ENCODE peak calls at places on chromosome 14, in ten cellular contexts. T is heart left ventricle, V is fibroblast of lung, E is psoas muscle, F is AG04449, H is endothelial cell of umbilical vein, P is transverse colon, S is BE2C, O is heart right ventricle, L is choroid plexus epithelial cell. B is an unnamed sample.
A peak's percentile ranks its signal among the peaks of the same experiment; 100 is the strongest.

GRCh38 chr14:105913221-105913620 is 386.8 kb downstream of the TMEM121 start:
- DNase-seq in T (no peak), V (no peak), E (peak; percentile 2), F (no peak), H (no peak), P (no peak), S (no peak), O (no peak), L (no peak), B (no peak)

GRCh38 chr14:71647086-71647784 is 285.0 kb upstream of the RGS6 start:
- DNase-seq in T (no peak), V (no peak), E (no peak), F (no peak), H (no peak), P (peak; percentile 35), S (no peak), O (no peak), L (no peak), B (no peak)

GRCh38 chr14:101937926-101938767 is 26.2 kb upstream of the DYNC1H1 start:
- DNase-seq in T (no peak), V (no peak), E (no peak), F (no peak), H (no peak), P (no peak), S (no peak), O (no peak), L (no peak), B (no peak)

GRCh38 chr14:29390046-29390841 is 537.4 kb downstream of the PRKD1 start:
- DNase-seq in T (no peak), V (peak; percentile 18), E (peak; percentile 4), F (no peak), H (no peak), P (no peak), S (no peak), O (no peak), L (peak; percentile 23), B (no peak)

GRCh38 chr14:65366802-65367570 is 45.5 kb upstream of the FUT8 start:
- DNase-seq in T (no peak), V (no peak), E (no peak), F (no peak), H (no peak), P (no peak), S (no peak), O (no peak), L (no peak), B (no peak)

GRCh38 chr14:71620401-71620800 is 311.8 kb upstream of the RGS6 start:
- DNase-seq in T (no peak), V (peak; percentile 73), E (no peak), F (no peak), H (peak; percentile 73), P (no peak), S (no peak), O (no peak), L (peak; percentile 78), B (no peak)

GRCh38 chr14:78123650-78124253 is 46.4 kb upstream of the NRXN3 start:
- DNase-seq in T (no peak), V (no peak), E (no peak), F (no peak), H (no peak), P (no peak), S (no peak), O (no peak), L (no peak), B (no peak)

GRCh38 chr14:54257424-54257823 is 139.4 kb upstream of the CDKN3 start:
- DNase-seq in T (no peak), V (peak; percentile 55), E (no peak), F (no peak), H (no peak), P (no peak), S (no peak), O (no peak), L (peak; percentile 18), B (no peak)

GRCh38 chr14:88164906-88165534 is 158.0 kb downstream of the KCNK10 start:
- DNase-seq in T (no peak), V (peak; percentile 1), E (no peak), F (no peak), H (no peak), P (no peak), S (no peak), O (no peak), L (no peak), B (no peak)

GRCh38 chr14:73725116-73726024 is 11.2 kb upstream of the PNMA1 start:
- DNase-seq in T (peak; percentile 41), V (peak; percentile 81), E (peak; percentile 57), F (no peak), H (no peak), P (no peak), S (peak; percentile 38), O (no peak), L (peak; percentile 52), B (no peak)

GRCh38 chr14:74064883-74065282 is 19.4 kb downstream of the ALDH6A1 start:
- DNase-seq in T (no peak), V (no peak), E (no peak), F (no peak), H (peak; percentile 57), P (no peak), S (no peak), O (no peak), L (peak; percentile 30), B (no peak)

GRCh38 chr14:77023001-77023996 is 5.2 kb downstream of the IRF2BPL start:
- DNase-seq in T (peak; percentile 46), V (peak; percentile 72), E (no peak), F (no peak), H (peak; percentile 28), P (peak; percentile 63), S (peak; percentile 66), O (no peak), L (peak; percentile 63), B (peak; percentile 76)

GRCh38 chr14:92607702-92608429 is 94.3 kb downstream of the RIN3 start:
- DNase-seq in T (no peak), V (peak; percentile 66), E (no peak), F (peak; percentile 65), H (peak; percentile 72), P (no peak), S (no peak), O (no peak), L (peak; percentile 93), B (no peak)

GRCh38 chr14:55847766-55848165 is 267.8 kb downstream of the KTN1 start:
- DNase-seq in T (no peak), V (peak; percentile 82), E (no peak), F (peak; percentile 51), H (no peak), P (no peak), S (no peak), O (no peak), L (peak; percentile 31), B (no peak)

GRCh38 chr14:61555056-61555838 is 140.1 kb upstream of the HIF1A start:
- DNase-seq in T (no peak), V (peak; percentile 78), E (no peak), F (peak; percentile 66), H (no peak), P (no peak), S (no peak), O (no peak), L (peak; percentile 65), B (no peak)

GRCh38 chr14:27938392-27938791 is 828.2 kb upstream of the FOXG1 start:
- DNase-seq in T (no peak), V (no peak), E (no peak), F (no peak), H (no peak), P (no peak), S (no peak), O (no peak), L (no peak), B (no peak)

GRCh38 chr14:51283402-51283825 is 43.4 kb downstream of the TMX1 start:
- DNase-seq in T (no peak), V (peak; percentile 85), E (no peak), F (peak; percentile 77), H (peak; percentile 93), P (no peak), S (peak; percentile 17), O (peak; percentile 36), L (peak; percentile 96), B (no peak)

GRCh38 chr14:100417466-100417865 is 94.3 kb downstream of the SLC25A47 start:
- DNase-seq in T (no peak), V (peak; percentile 95), E (peak; percentile 39), F (peak; percentile 77), H (peak; percentile 88), P (peak; percentile 84), S (peak; percentile 92), O (peak; percentile 19), L (peak; percentile 96), B (peak; percentile 72)
- TF ChIP-seq CTCF in T (no peak), V (peak; percentile 97), E (no peak), F (peak; percentile 94), H (peak; percentile 82), P (peak; percentile 44), S (peak; percentile 91), O (peak; percentile 39), L (peak; percentile 96), B (peak; percentile 53)

GRCh38 chr14:68976160-68977067 is 2.7 kb downstream of the ACTN1 start:
- DNase-seq in T (peak; percentile 87), V (peak; percentile 45), E (peak; percentile 26), F (no peak), H (peak; percentile 35), P (peak; percentile 52), S (peak; percentile 42), O (peak; percentile 74), L (peak; percentile 19), B (no peak)

GRCh38 chr14:68979021-68979721 is at the start of gene ACTN1:
- DNase-seq in T (peak; percentile 95), V (peak; percentile 99), E (peak; percentile 90), F (peak; percentile 92), H (peak; percentile 98), P (peak; percentile 91), S (peak; percentile 95), O (peak; percentile 94), L (peak; percentile 98), B (peak; percentile 94)

GRCh38 chr14:68977137-68977740 is 1.9 kb downstream of the ACTN1 start:
- DNase-seq in T (no peak), V (no peak), E (no peak), F (no peak), H (no peak), P (no peak), S (no peak), O (no peak), L (no peak), B (no peak)

GRCh38 chr14:68978550-68978911 is 571 bp downstream of the ACTN1 start:
- DNase-seq in T (peak; percentile 75), V (peak; percentile 51), E (peak; percentile 69), F (no peak), H (peak; percentile 33), P (peak; percentile 66), S (peak; percentile 64), O (peak; percentile 72), L (peak; percentile 64), B (peak; percentile 81)

GRCh38 chr14:68977741-68978549 is 1.2 kb downstream of the ACTN1 start:
- DNase-seq in T (peak; percentile 73), V (peak; percentile 95), E (peak; percentile 60), F (peak; percentile 89), H (peak; percentile 78), P (peak; percentile 73), S (peak; percentile 73), O (peak; percentile 75), L (peak; percentile 85), B (peak; percentile 77)
- TF ChIP-seq CTCF in T (no peak), V (no peak), E (no peak), F (peak; percentile 40), H (peak; percentile 34), P (no peak), S (no peak), O (peak; percentile 22), L (no peak), B (no peak)

GRCh38 chr14:32366256-32366655 is 37.2 kb downstream of the AKAP6 start:
- DNase-seq in T (peak; percentile 28), V (peak; percentile 67), E (no peak), F (peak; percentile 28), H (no peak), P (no peak), S (peak; percentile 46), O (no peak), L (peak; percentile 75), B (no peak)
- TF ChIP-seq CTCF in T (no peak), V (peak; percentile 10), E (no peak), F (peak; percentile 45), H (no peak), P (no peak), S (peak; percentile 52), O (no peak), L (peak; percentile 50), B (no peak)

GRCh38 chr14:36243183-36243582 is 66.7 kb upstream of the PTCSC3 start:
- DNase-seq in T (no peak), V (no peak), E (no peak), F (no peak), H (no peak), P (no peak), S (no peak), O (no peak), L (no peak), B (no peak)
- TF ChIP-seq CTCF in T (no peak), V (no peak), E (no peak), F (no peak), H (no peak), P (no peak), S (no peak), O (no peak), L (no peak), B (no peak)